ENCODE peak calls at places on chromosome 14, in four cellular contexts. O is GM10248, K is upper lobe of right lung, D is adipocyte. C is an unnamed sample.

GRCh38 chr14:90820958-90821357 is 4.7 kb upstream of the TTC7B start:
- DNase-seq in D (no peak), K (no peak), O (peak), C (no peak)

GRCh38 chr14:87955501-87955900 is 37.5 kb downstream of the GALC start:
- DNase-seq in D (peak), K (no peak), O (no peak), C (no peak)

GRCh38 chr14:42965512-42965911 is 1358.8 kb downstream of the LRFN5 start:
- DNase-seq in D (no peak), O (no peak), K (no peak), C (no peak)

GRCh38 chr14:99073401-99073800 is 198.6 kb downstream of the BCL11B start:
- DNase-seq in O (no peak), D (no peak), K (no peak), C (no peak)

GRCh38 chr14:103204852-103205540 is 81.7 kb downstream of the TNFAIP2 start:
- DNase-seq in O (no peak), D (peak), K (peak), C (no peak)

GRCh38 chr14:101709962-101710891 is 51.3 kb upstream of the PPP2R5C start:
- DNase-seq in D (no peak), K (no peak), O (no peak), C (no peak)

GRCh38 chr14:54370323-54371125 is 26.3 kb upstream of the CDKN3 start:
- DNase-seq in D (no peak), O (no peak), K (no peak), C (no peak)

GRCh38 chr14:20652996-20653975 is 11.8 kb upstream of the OR6S1 start:
- DNase-seq in D (peak), O (peak), K (no peak), C (peak)

GRCh38 chr14:79051009-79051710 is 881.0 kb downstream of the NRXN3 start:
- DNase-seq in K (no peak), O (no peak), D (no peak), C (no peak)

GRCh38 chr14:88228519-88229236 is 94.4 kb downstream of the KCNK10 start:
- DNase-seq in O (no peak), K (no peak), D (no peak), C (no peak)

GRCh38 chr14:103510311-103511021 is 12.2 kb downstream of the CKB start:
- DNase-seq in D (no peak), O (peak), K (peak), C (no peak)

GRCh38 chr14:105889666-105890473 is 363.5 kb downstream of the TMEM121 start:
- DNase-seq in D (no peak), O (peak), K (peak), C (no peak)

GRCh38 chr14:92685784-92686355 is 62.6 kb downstream of the LGMN start:
- DNase-seq in K (peak), O (no peak), D (no peak), C (no peak)

GRCh38 chr14:64604854-64605253 is 55.1 kb downstream of the PPP1R36 start:
- DNase-seq in D (no peak), O (no peak), K (no peak), C (no peak)

GRCh38 chr14:105891631-105892452 is 365.5 kb downstream of the TMEM121 start:
- DNase-seq in O (peak), D (no peak), K (peak), C (no peak)

GRCh38 chr14:94485944-94486841 is 10.2 kb upstream of the SERPINA9 start:
- DNase-seq in K (peak), O (peak), D (peak), C (peak)

GRCh38 chr14:52494444-52494843 is 57.9 kb downstream of the TXNDC16 start:
- DNase-seq in O (no peak), K (no peak), D (no peak), C (no peak)

GRCh38 chr14:50954811-50955372 is 10.6 kb upstream of the PYGL start:
- DNase-seq in O (peak), K (no peak), D (peak), C (no peak)

GRCh38 chr14:76762617-76763361 is 1.5 kb downstream of the VASH1 start:
- DNase-seq in K (no peak), O (no peak), D (peak), C (no peak)

GRCh38 chr14:102580552-102581110 is 11.8 kb upstream of the RCOR1 start:
- DNase-seq in K (no peak), O (no peak), D (no peak), C (no peak)

GRCh38 chr14:72311116-72311515 is 378.9 kb downstream of the RGS6 start:
- DNase-seq in D (no peak), O (no peak), K (no peak), C (no peak)

GRCh38 chr14:33163109-33163508 is 224.4 kb downstream of the NPAS3 start:
- DNase-seq in K (no peak), O (no peak), D (no peak), C (no peak)

GRCh38 chr14:24274101-24274543 is 2.7 kb upstream of the RABGGTA start:
- DNase-seq in K (no peak), D (no peak), O (peak), C (peak)

GRCh38 chr14:97277711-97278110 is 480.5 kb downstream of the VRK1 start:
- DNase-seq in O (no peak), K (no peak), D (no peak), C (no peak)

GRCh38 chr14:71250791-71251190 is 343.5 kb downstream of the PCNX1 start:
- DNase-seq in O (no peak), K (no peak), D (no peak), C (no peak)

GRCh38 chr14:74596747-74597456 is 15.1 kb downstream of the LTBP2 start:
- DNase-seq in K (no peak), D (peak), O (no peak), C (no peak)

GRCh38 chr14:23302290-23303225 is at the start of gene PPP1R3E:
- DNase-seq in D (peak), O (peak), K (peak), C (peak)

GRCh38 chr14:98059106-98059505 is 1212.9 kb downstream of the BCL11B start:
- DNase-seq in O (no peak), K (no peak), D (no peak), C (no peak)

GRCh38 chr14:38836539-38836938 is 266.5 kb downstream of the SEC23A start:
- DNase-seq in D (no peak), O (no peak), K (no peak), C (no peak)

GRCh38 chr14:72615511-72616121 is 278.3 kb downstream of the DPF3 start:
- DNase-seq in O (no peak), K (no peak), D (peak), C (no peak)

GRCh38 chr14:79658224-79658623 is 553.1 kb downstream of the DIO2 start:
- DNase-seq in O (no peak), K (no peak), D (no peak), C (no peak)

GRCh38 chr14:100408350-100409015 is 85.3 kb downstream of the SLC25A47 start:
- DNase-seq in K (peak), O (no peak), D (no peak), C (no peak)

GRCh38 chr14:31950760-31951637 is 126.1 kb upstream of the ARHGAP5 start:
- DNase-seq in O (no peak), D (peak), K (no peak), C (no peak)

GRCh38 chr14:62943202-62943601 is 102.1 kb downstream of the KCNH5 start:
- DNase-seq in K (no peak), D (peak), O (no peak), C (no peak)

GRCh38 chr14:59428581-59429012 is 36.6 kb downstream of the GPR135 start:
- DNase-seq in O (no peak), K (no peak), D (peak), C (no peak)

GRCh38 chr14:100526632-100527031 is 60.6 kb downstream of the BEGAIN start:
- DNase-seq in O (peak), K (peak), D (no peak), C (no peak)

GRCh38 chr14:51726166-51726899 is 74.6 kb downstream of the FRMD6 start:
- DNase-seq in D (peak), O (no peak), K (no peak), C (no peak)

GRCh38 chr14:104048758-104049496 is 36.6 kb upstream of the ASPG start:
- DNase-seq in O (no peak), D (peak), K (no peak), C (no peak)

GRCh38 chr14:92663049-92663448 is 85.4 kb downstream of the LGMN start:
- DNase-seq in D (no peak), O (no peak), K (no peak), C (no peak)

C was measured in B cell.